ENCODE peak calls at places on chromosomes 16 and 17, in seven cellular contexts. A is AG08396, V is T follicular helper cell, Q is EL, J is glutamatergic neuron, Z is MV-4-11, B is NCI-H345. R is an unnamed sample.

GRCh38 chr17:40490289-40490853 is 11.1 kb downstream of the TNS4 start:
- DNase-seq in Q (peak), A (peak), V (no peak), Z (peak), J (peak), B (peak), R (peak)

GRCh38 chr17:49224198-49224996 is 6.2 kb downstream of the PHOSPHO1 start:
- DNase-seq in Z (no peak), V (no peak), B (peak), J (peak), Q (no peak), A (no peak), R (peak)

GRCh38 chr17:7336240-7337175 is at the start of gene ACAP1:
- DNase-seq in Q (no peak), V (peak), Z (peak), B (no peak), J (no peak), A (no peak), R (peak)

GRCh38 chr16:84617068-84617630 is 729 bp downstream of the COTL1 start:
- DNase-seq in V (no peak), Z (no peak), A (no peak), B (peak), Q (peak), J (no peak), R (no peak)

GRCh38 chr17:72775914-72776313 is 316.6 kb downstream of the SLC39A11 start:
- DNase-seq in Q (no peak), B (peak), Z (no peak), V (no peak), A (no peak), J (peak), R (no peak)

GRCh38 chr17:63774982-63775290 is 966 bp downstream of the DDX42 start:
- DNase-seq in V (no peak), A (no peak), B (no peak), Q (peak), Z (peak), J (no peak), R (no peak)

GRCh38 chr17:82350182-82351030 is 8.6 kb upstream of the TEX19 start:
- DNase-seq in B (no peak), Q (no peak), J (no peak), A (no peak), V (no peak), Z (peak), R (peak)

GRCh38 chr17:64247836-64248235 is 15.2 kb downstream of the TEX2 start:
- DNase-seq in J (no peak), Z (no peak), V (no peak), B (no peak), A (no peak), Q (no peak), R (no peak)

GRCh38 chr16:89993377-89993776 is 25.9 kb downstream of the DBNDD1 start:
- DNase-seq in V (no peak), A (no peak), J (no peak), B (no peak), Q (no peak), Z (no peak), R (no peak)

GRCh38 chr16:23739516-23739915 is 15.3 kb upstream of the CHP2 start:
- DNase-seq in A (no peak), V (no peak), Q (no peak), B (no peak), Z (no peak), J (no peak), R (no peak)

GRCh38 chr17:39653662-39654331 is 11.4 kb upstream of the TCAP start:
- DNase-seq in A (peak), J (peak), Z (peak), B (peak), Q (peak), V (peak), R (peak)

GRCh38 chr17:82791532-82791931 is 39.7 kb downstream of the TBCD start:
- DNase-seq in V (no peak), B (no peak), J (no peak), Z (no peak), A (peak), Q (peak), R (no peak)

GRCh38 chr16:85263214-85263613 is 150.9 kb upstream of the CIBAR2 start:
- DNase-seq in Q (no peak), B (no peak), Z (no peak), A (no peak), V (no peak), J (no peak), R (no peak)

GRCh38 chr17:37662358-37662757 is 19.1 kb upstream of the DDX52 start:
- DNase-seq in Q (no peak), J (peak), B (no peak), V (no peak), A (no peak), Z (no peak), R (no peak)

GRCh38 chr16:87391324-87391949 is 699 bp upstream of the MAP1LC3B start:
- DNase-seq in B (no peak), V (no peak), Z (peak), Q (peak), A (peak), J (peak), R (peak)

GRCh38 chr16:73021866-73022495 is 25.9 kb downstream of the ZFHX3 start:
- DNase-seq in Z (no peak), B (no peak), J (no peak), V (no peak), Q (no peak), A (no peak), R (no peak)

GRCh38 chr16:30457743-30458560 is 12.3 kb upstream of the SEPHS2 start:
- DNase-seq in Z (peak), A (no peak), J (no peak), Q (no peak), B (no peak), V (no peak), R (no peak)

GRCh38 chr16:48059936-48060335 is 95.9 kb downstream of the ABCC12 start:
- DNase-seq in Z (no peak), V (no peak), B (no peak), Q (no peak), A (no peak), J (no peak), R (no peak)

GRCh38 chr17:77891602-77892001 is 66.9 kb upstream of the TNRC6C start:
- DNase-seq in J (peak), Z (no peak), B (no peak), V (no peak), Q (no peak), A (no peak), R (no peak)

GRCh38 chr17:4641297-4642195 is at the start of gene ALOX15:
- DNase-seq in B (no peak), V (no peak), Q (no peak), A (no peak), Z (no peak), J (no peak), R (no peak)

GRCh38 chr17:59650642-59651041 is 30.9 kb downstream of the CLTC start:
- DNase-seq in Q (no peak), V (no peak), A (no peak), Z (no peak), J (no peak), B (no peak), R (no peak)

GRCh38 chr16:22784690-22785214 is 29.2 kb upstream of the HS3ST2 start:
- DNase-seq in B (no peak), A (no peak), Q (no peak), J (no peak), V (no peak), Z (peak), R (no peak)

GRCh38 chr16:80285089-80285488 is 255.7 kb upstream of the DYNLRB2 start:
- DNase-seq in B (no peak), J (no peak), Q (peak), Z (no peak), V (no peak), A (peak), R (no peak)